ENCODE peak calls at places on chromosome 5, in five cellular contexts. One of them, this sample, is unnamed.

GRCh38 chr5:127359502-127359901 is 68.9 kb downstream of the MEGF10 start:
- DNase-seq in naive thymus-derived CD4-positive, alpha-beta T cell: no peak
- DNase-seq in NT2/D1: no peak
- DNase-seq in SJSA1: no peak
- DNase-seq in GM23248: no peak
- DNase-seq in this sample: no peak

GRCh38 chr5:6659941-6660684 is 26.9 kb downstream of the SRD5A1 start:
- DNase-seq in naive thymus-derived CD4-positive, alpha-beta T cell: no peak
- DNase-seq in NT2/D1: no peak
- DNase-seq in SJSA1: no peak
- DNase-seq in GM23248: no peak
- DNase-seq in this sample: no peak

GRCh38 chr5:159135896-159136531 is 36.3 kb upstream of the EBF1 start:
- DNase-seq in naive thymus-derived CD4-positive, alpha-beta T cell: no peak
- DNase-seq in NT2/D1: no peak
- DNase-seq in SJSA1: peak
- DNase-seq in GM23248: peak
- DNase-seq in this sample: no peak

GRCh38 chr5:74655206-74655605 is 14.7 kb upstream of the ENC1 start:
- DNase-seq in naive thymus-derived CD4-positive, alpha-beta T cell: no peak
- DNase-seq in NT2/D1: no peak
- DNase-seq in SJSA1: no peak
- DNase-seq in GM23248: no peak
- DNase-seq in this sample: no peak

GRCh38 chr5:75510836-75511434 is 494 bp downstream of the CERT1 start:
- DNase-seq in naive thymus-derived CD4-positive, alpha-beta T cell: no peak
- DNase-seq in NT2/D1: no peak
- DNase-seq in SJSA1: no peak
- DNase-seq in GM23248: peak
- DNase-seq in this sample: no peak

GRCh38 chr5:55597014-55597981 is 62.5 kb upstream of the PLPP1 start:
- DNase-seq in naive thymus-derived CD4-positive, alpha-beta T cell: no peak
- DNase-seq in NT2/D1: no peak
- DNase-seq in SJSA1: peak
- DNase-seq in GM23248: peak
- DNase-seq in this sample: no peak

GRCh38 chr5:157665467-157666085 is 5.8 kb upstream of the C5orf52 start:
- DNase-seq in naive thymus-derived CD4-positive, alpha-beta T cell: no peak
- DNase-seq in NT2/D1: no peak
- DNase-seq in SJSA1: no peak
- DNase-seq in GM23248: peak
- DNase-seq in this sample: no peak

GRCh38 chr5:132775439-132776076 is 1.5 kb downstream of the SEPTIN8 start:
- DNase-seq in naive thymus-derived CD4-positive, alpha-beta T cell: no peak
- DNase-seq in NT2/D1: no peak
- DNase-seq in SJSA1: no peak
- DNase-seq in GM23248: peak
- DNase-seq in this sample: no peak

GRCh38 chr5:154358410-154359221 is 87.2 kb upstream of the SAP30L start:
- DNase-seq in naive thymus-derived CD4-positive, alpha-beta T cell: no peak
- DNase-seq in NT2/D1: no peak
- DNase-seq in SJSA1: no peak
- DNase-seq in GM23248: no peak
- DNase-seq in this sample: no peak

GRCh38 chr5:71932649-71933338 is 174.5 kb upstream of the MAP1B start:
- DNase-seq in naive thymus-derived CD4-positive, alpha-beta T cell: no peak
- DNase-seq in NT2/D1: peak
- DNase-seq in SJSA1: peak
- DNase-seq in GM23248: peak
- DNase-seq in this sample: no peak

GRCh38 chr5:173972844-173973613 is 15.9 kb upstream of the C5orf47 start:
- DNase-seq in naive thymus-derived CD4-positive, alpha-beta T cell: peak
- DNase-seq in NT2/D1: peak
- DNase-seq in SJSA1: peak
- DNase-seq in GM23248: peak
- DNase-seq in this sample: peak

GRCh38 chr5:14778789-14779070 is 92.8 kb downstream of the ANKH start:
- DNase-seq in naive thymus-derived CD4-positive, alpha-beta T cell: no peak
- DNase-seq in NT2/D1: no peak
- DNase-seq in SJSA1: no peak
- DNase-seq in GM23248: no peak
- DNase-seq in this sample: no peak

GRCh38 chr5:3024976-3025375 is 273.5 kb upstream of the IRX2 start:
- DNase-seq in naive thymus-derived CD4-positive, alpha-beta T cell: no peak
- DNase-seq in NT2/D1: no peak
- DNase-seq in SJSA1: no peak
- DNase-seq in GM23248: no peak
- DNase-seq in this sample: no peak

GRCh38 chr5:54845567-54845941 is 139.8 kb downstream of the ESM1 start:
- DNase-seq in naive thymus-derived CD4-positive, alpha-beta T cell: no peak
- DNase-seq in NT2/D1: no peak
- DNase-seq in SJSA1: no peak
- DNase-seq in GM23248: peak
- DNase-seq in this sample: no peak

GRCh38 chr5:112757468-112758208 is 20.0 kb downstream of the APC start:
- DNase-seq in naive thymus-derived CD4-positive, alpha-beta T cell: no peak
- DNase-seq in NT2/D1: no peak
- DNase-seq in SJSA1: peak
- DNase-seq in GM23248: peak
- DNase-seq in this sample: no peak

GRCh38 chr5:96176022-96176421 is 214.4 kb upstream of the ELL2 start:
- DNase-seq in naive thymus-derived CD4-positive, alpha-beta T cell: no peak
- DNase-seq in NT2/D1: no peak
- DNase-seq in SJSA1: no peak
- DNase-seq in GM23248: no peak
- DNase-seq in this sample: no peak

GRCh38 chr5:152723482-152723881 is 318.4 kb upstream of the NMUR2 start:
- DNase-seq in naive thymus-derived CD4-positive, alpha-beta T cell: no peak
- DNase-seq in NT2/D1: no peak
- DNase-seq in SJSA1: no peak
- DNase-seq in GM23248: no peak
- DNase-seq in this sample: no peak

GRCh38 chr5:74490814-74491213 is 149.7 kb downstream of the ENC1 start:
- DNase-seq in naive thymus-derived CD4-positive, alpha-beta T cell: no peak
- DNase-seq in NT2/D1: no peak
- DNase-seq in SJSA1: no peak
- DNase-seq in GM23248: no peak
- DNase-seq in this sample: no peak

GRCh38 chr5:107486489-107486888 is 184.2 kb downstream of the EFNA5 start:
- DNase-seq in naive thymus-derived CD4-positive, alpha-beta T cell: peak
- DNase-seq in NT2/D1: no peak
- DNase-seq in SJSA1: no peak
- DNase-seq in GM23248: peak
- DNase-seq in this sample: peak
- H3K4me3 ChIP-seq in naive thymus-derived CD4-positive, alpha-beta T cell: no peak
- H3K4me3 ChIP-seq in NT2/D1: no peak
- H3K4me3 ChIP-seq in SJSA1: no peak
- H3K4me3 ChIP-seq in GM23248: no peak
- H3K4me3 ChIP-seq in this sample: no peak

GRCh38 chr5:138466900-138467710 is 1.8 kb downstream of the EGR1 start:
- DNase-seq in naive thymus-derived CD4-positive, alpha-beta T cell: no peak
- DNase-seq in NT2/D1: no peak
- DNase-seq in SJSA1: peak
- DNase-seq in GM23248: peak
- DNase-seq in this sample: no peak
- H3K4me3 ChIP-seq in naive thymus-derived CD4-positive, alpha-beta T cell: peak
- H3K4me3 ChIP-seq in NT2/D1: peak
- H3K4me3 ChIP-seq in SJSA1: no peak
- H3K4me3 ChIP-seq in GM23248: peak
- H3K4me3 ChIP-seq in this sample: no peak

GRCh38 chr5:11504794-11505193 is 399.5 kb downstream of the CTNND2 start:
- DNase-seq in naive thymus-derived CD4-positive, alpha-beta T cell: no peak
- DNase-seq in NT2/D1: peak
- DNase-seq in SJSA1: no peak
- DNase-seq in GM23248: peak
- DNase-seq in this sample: no peak
- H3K4me3 ChIP-seq in naive thymus-derived CD4-positive, alpha-beta T cell: no peak
- H3K4me3 ChIP-seq in NT2/D1: no peak
- H3K4me3 ChIP-seq in SJSA1: no peak
- H3K4me3 ChIP-seq in GM23248: no peak
- H3K4me3 ChIP-seq in this sample: no peak

DNA sequence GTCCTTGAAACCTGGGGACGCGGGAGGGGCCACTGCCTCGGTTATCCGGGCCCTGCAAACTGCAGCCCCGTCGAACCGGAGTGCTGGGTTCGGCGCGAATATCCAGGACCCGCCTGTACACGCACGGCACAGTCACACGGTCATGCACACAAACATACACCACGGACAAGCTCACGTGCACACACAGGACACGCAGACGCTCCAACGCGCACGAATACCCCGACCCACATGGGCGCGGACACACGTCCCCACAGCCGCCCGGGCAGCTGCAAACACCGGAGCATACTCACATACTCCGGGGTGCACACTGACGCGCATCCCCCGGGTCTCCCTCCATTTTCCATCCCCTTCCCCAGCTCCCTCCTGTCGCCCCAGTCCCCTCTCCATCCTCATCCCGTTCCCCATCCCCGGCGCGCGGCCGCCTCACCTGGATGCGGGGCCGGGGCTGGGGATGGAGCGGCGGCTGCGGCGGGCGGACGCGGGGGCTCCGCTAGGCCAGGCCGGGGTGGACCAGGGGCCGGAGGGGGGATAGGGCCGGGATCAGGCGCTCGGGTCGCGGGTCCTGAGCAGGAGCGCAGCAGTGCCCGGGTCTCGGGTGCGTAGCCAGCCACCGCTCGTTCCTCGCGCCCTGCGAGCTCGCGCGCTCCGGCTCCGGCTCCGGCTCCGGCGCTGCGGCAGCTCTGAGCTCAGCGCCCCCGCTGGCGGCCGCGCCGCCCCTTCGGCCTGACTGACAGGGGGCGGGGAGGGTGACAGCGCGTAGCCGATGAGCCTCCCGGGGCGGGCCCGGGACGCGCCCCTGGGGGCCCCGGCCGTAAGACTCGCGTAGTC is at the start of the genes EIF4E1B and SNCB:
- DNase-seq in naive thymus-derived CD4-positive, alpha-beta T cell: peak
- DNase-seq in NT2/D1: no peak
- DNase-seq in SJSA1: peak
- DNase-seq in GM23248: peak
- DNase-seq in this sample: no peak
- H3K4me3 ChIP-seq in naive thymus-derived CD4-positive, alpha-beta T cell: peak
- H3K4me3 ChIP-seq in NT2/D1: peak
- H3K4me3 ChIP-seq in SJSA1: peak
- H3K4me3 ChIP-seq in GM23248: peak
- H3K4me3 ChIP-seq in this sample: no peak

DNA sequence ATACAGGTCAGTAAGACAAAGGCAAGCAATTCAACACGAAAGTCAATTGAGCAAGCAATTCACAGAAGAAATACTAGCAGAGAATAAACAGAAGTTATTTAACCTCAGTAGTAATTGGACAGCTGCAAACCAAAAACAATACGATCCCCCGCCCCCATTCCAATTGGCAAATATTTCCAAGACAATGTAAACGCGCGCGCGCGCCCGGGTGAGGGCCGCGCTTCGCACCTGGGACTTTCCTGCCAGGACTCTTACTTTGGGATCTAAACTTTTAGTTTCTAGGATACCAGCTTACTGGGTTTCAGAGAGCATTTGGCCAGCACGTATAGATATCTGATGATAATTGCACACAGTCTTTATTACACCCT is 8.5 kb downstream of the RUFY1 start:
- DNase-seq in naive thymus-derived CD4-positive, alpha-beta T cell: peak
- DNase-seq in NT2/D1: peak
- DNase-seq in SJSA1: no peak
- DNase-seq in GM23248: peak
- DNase-seq in this sample: no peak
- H3K4me3 ChIP-seq in naive thymus-derived CD4-positive, alpha-beta T cell: peak
- H3K4me3 ChIP-seq in NT2/D1: peak
- H3K4me3 ChIP-seq in SJSA1: peak
- H3K4me3 ChIP-seq in GM23248: peak
- H3K4me3 ChIP-seq in this sample: peak

DNA sequence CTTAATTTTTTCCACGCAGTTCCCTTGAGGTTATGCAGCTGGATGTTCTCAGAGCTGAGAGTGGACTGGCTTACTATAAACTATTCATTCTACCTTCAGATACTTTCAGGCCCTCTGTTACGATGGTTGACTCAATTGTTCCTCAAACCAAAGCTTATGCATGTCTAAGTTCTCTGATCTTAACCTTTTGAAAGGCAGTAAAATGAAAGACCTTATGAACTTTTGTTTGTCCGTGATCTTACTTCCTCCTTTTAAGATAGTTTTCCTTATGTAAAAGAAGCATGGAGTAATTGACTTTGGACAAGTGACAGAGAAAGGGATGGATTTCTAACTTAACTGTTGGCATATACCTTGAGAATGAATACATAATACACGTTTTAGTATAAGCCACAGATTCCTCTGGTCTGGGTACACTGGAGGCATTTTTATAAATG is 575.7 kb downstream of the PDE4D start:
- DNase-seq in naive thymus-derived CD4-positive, alpha-beta T cell: no peak
- DNase-seq in NT2/D1: no peak
- DNase-seq in SJSA1: no peak
- DNase-seq in GM23248: no peak
- DNase-seq in this sample: no peak
- H3K4me3 ChIP-seq in naive thymus-derived CD4-positive, alpha-beta T cell: no peak
- H3K4me3 ChIP-seq in NT2/D1: no peak
- H3K4me3 ChIP-seq in SJSA1: no peak
- H3K4me3 ChIP-seq in GM23248: no peak
- H3K4me3 ChIP-seq in this sample: no peak

DNA sequence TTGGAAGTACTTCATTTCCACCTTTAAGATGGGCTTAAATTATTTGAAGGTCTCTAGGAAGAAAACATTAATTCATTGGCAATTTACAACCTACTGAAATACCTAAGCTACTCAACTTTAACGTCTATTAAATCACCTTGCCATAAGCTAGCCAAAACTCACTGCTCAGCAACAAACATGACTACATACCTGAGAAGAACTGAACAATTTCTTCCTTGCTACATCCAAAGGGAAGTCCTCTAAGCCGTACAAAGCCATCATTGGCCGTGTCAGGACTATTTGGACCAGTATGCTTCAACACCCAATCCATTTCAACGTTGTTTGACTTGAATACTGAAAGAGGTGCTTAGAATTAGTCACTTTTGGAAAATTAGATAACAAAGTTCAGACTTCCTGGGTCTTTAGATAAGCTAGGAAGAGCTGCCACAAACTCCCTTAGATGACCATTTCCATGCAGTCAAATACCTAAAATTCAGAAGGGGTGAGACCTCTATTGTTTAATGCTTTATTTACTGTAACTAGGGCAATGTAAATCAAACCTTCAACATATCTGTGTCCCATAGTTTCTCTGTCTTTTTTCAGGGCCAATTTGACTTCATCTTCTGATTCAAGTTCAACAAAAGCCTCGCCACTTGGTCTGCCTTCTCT is 2.6 kb downstream of the HNRNPH1 start:
- DNase-seq in naive thymus-derived CD4-positive, alpha-beta T cell: no peak
- DNase-seq in NT2/D1: no peak
- DNase-seq in SJSA1: peak
- DNase-seq in GM23248: peak
- DNase-seq in this sample: no peak
- H3K4me3 ChIP-seq in naive thymus-derived CD4-positive, alpha-beta T cell: peak
- H3K4me3 ChIP-seq in NT2/D1: peak
- H3K4me3 ChIP-seq in SJSA1: peak
- H3K4me3 ChIP-seq in GM23248: peak
- H3K4me3 ChIP-seq in this sample: peak